ENCODE peak calls at places on chromosomes 16 and 17, in ten cellular contexts. L is smooth muscle cell of the brain vasculature, O is activated B cell treated with CpG ODN at 0.5 μM for 24 hours, X is heart right ventricle, Q is brain microvascular endothelial cell, T is NCI-H1105, A is KG1, B is HFFc6, K is HFF-Myc, J is KBM-7. I is an unnamed sample.

GRCh38 chr17:80647746-80648145 is 103.1 kb downstream of the RPTOR start:
- DNase-seq in Q (peak), X (no peak), J (no peak), K (peak), B (peak), O (no peak), L (no peak), A (no peak), T (no peak), I (no peak)

GRCh38 chr16:84677017-84677803 is 22.6 kb upstream of the USP10 start:
- DNase-seq in T (no peak), B (no peak), A (no peak), K (no peak), X (no peak), Q (no peak), J (no peak), O (no peak), L (peak), I (peak)

GRCh38 chr17:75277664-75278071 is 6.6 kb upstream of the MIF4GD start:
- DNase-seq in Q (no peak), K (peak), X (no peak), A (no peak), J (no peak), O (no peak), B (peak), T (no peak), L (no peak), I (no peak)

GRCh38 chr17:10614536-10615155 is 42.5 kb downstream of the MYH3 start:
- DNase-seq in K (no peak), Q (peak), O (no peak), X (peak), J (peak), L (peak), B (peak), A (no peak), T (peak), I (peak)

GRCh38 chr17:8056232-8056975 is 17.5 kb downstream of the ALOX15B start:
- DNase-seq in A (peak), Q (peak), O (peak), X (peak), T (no peak), L (no peak), J (peak), B (peak), K (no peak), I (peak)

GRCh38 chr17:9239260-9239820 is 218.0 kb downstream of the NTN1 start:
- DNase-seq in T (no peak), X (no peak), B (no peak), A (no peak), J (no peak), K (no peak), O (no peak), L (no peak), Q (no peak), I (no peak)

GRCh38 chr17:28570716-28571254 is 539 bp downstream of the PIGS start:
- DNase-seq in K (no peak), O (peak), L (no peak), Q (no peak), X (no peak), J (peak), T (peak), B (no peak), A (no peak), I (peak)

GRCh38 chr17:13792314-13792713 is 190.6 kb upstream of the HS3ST3A1 start:
- DNase-seq in J (no peak), O (no peak), L (no peak), B (peak), T (no peak), A (no peak), Q (peak), K (no peak), X (peak), I (no peak)

GRCh38 chr16:3890091-3890490 is 9.6 kb upstream of the CREBBP start:
- DNase-seq in T (no peak), B (no peak), Q (no peak), K (no peak), J (no peak), X (no peak), L (no peak), O (no peak), A (no peak), I (no peak)

GRCh38 chr17:62626719-62627218 is 701 bp upstream of the MRC2 start:
- DNase-seq in K (peak), X (peak), B (peak), O (no peak), Q (peak), J (peak), A (no peak), T (no peak), L (no peak), I (peak)

GRCh38 chr17:78852709-78853111 is 12.1 kb upstream of the USP36 start:
- DNase-seq in O (no peak), B (no peak), X (no peak), T (no peak), L (no peak), K (no peak), A (no peak), Q (no peak), J (no peak), I (peak)

GRCh38 chr17:38730526-38731379 is 612 bp downstream of the CISD3 start:
- DNase-seq in B (peak), X (peak), O (no peak), J (peak), L (no peak), K (no peak), Q (no peak), A (no peak), T (peak), I (peak)